ENCODE peak calls at places on chromosomes 7 and 10, in four cellular contexts. H, Q, O and X are unnamed samples.

GRCh38 chr10:71005337-71006305 is 117.3 kb upstream of the PCBD1 start:
- DNase-seq in Q (no peak), O (no peak), H (no peak), X (no peak)

GRCh38 chr10:132890301-132890700 is 52.1 kb downstream of the CFAP46 start:
- DNase-seq in Q (no peak), O (no peak), H (no peak), X (peak; percentile 9)

GRCh38 chr10:21531164-21531563 is 2.9 kb upstream of the MLLT10 start:
- DNase-seq in Q (no peak), O (no peak), H (no peak), X (no peak)

GRCh38 chr7:141076377-141076776 is 2.5 kb downstream of the TMEM178B start:
- DNase-seq in Q (no peak), H (no peak), O (no peak), X (peak; percentile 36)

GRCh38 chr10:100163704-100164621 is 21.9 kb downstream of the ERLIN1 start:
- DNase-seq in H (no peak), O (no peak), Q (peak; percentile 39), X (no peak)

GRCh38 chr10:3482200-3482993 is 302.6 kb downstream of the KLF6 start:
- DNase-seq in H (peak; percentile 51), O (peak; percentile 11), Q (peak; percentile 30), X (no peak)

GRCh38 chr10:24255115-24255895 is 46.4 kb downstream of the KIAA1217 start:
- DNase-seq in Q (no peak), O (no peak), H (no peak), X (peak; percentile 26)

GRCh38 chr7:121503039-121503438 is 106.9 kb upstream of the FAM3C start:
- DNase-seq in Q (no peak), H (no peak), O (no peak), X (no peak)

GRCh38 chr10:13201132-13201531 is 33.0 kb downstream of the UCMA start:
- DNase-seq in Q (no peak), H (no peak), O (no peak), X (no peak)
- TF ChIP-seq NR2C2 in Q (no peak), H (no peak), O (no peak), X (no peak)

GRCh38 chr7:99615989-99616358 is 772 bp upstream of the ZSCAN25 start:
- DNase-seq in H (no peak), O (no peak), Q (no peak), X (no peak)

GRCh38 chr7:99617187-99617781 is 538 bp downstream of the ZSCAN25 start:
- DNase-seq in H (no peak), Q (no peak), O (no peak), X (no peak)

GRCh38 chr7:99619571-99620130 is 2.9 kb downstream of the ZSCAN25 start:
- DNase-seq in O (no peak), H (no peak), Q (no peak), X (no peak)

GRCh38 chr7:99616359-99617186 is at the start of gene ZSCAN25:
- DNase-seq in Q (peak; percentile 91), H (peak; percentile 81), O (peak; percentile 96), X (peak; percentile 94)

GRCh38 chr7:99614495-99614894 is 2.3 kb upstream of the ZSCAN25 start:
- DNase-seq in H (no peak), O (no peak), Q (no peak), X (no peak)
- TF ChIP-seq NR2C2 in H (no peak), O (no peak), Q (no peak), X (no peak)

GRCh38 chr10:130301026-130301892 is 165.1 kb downstream of the GLRX3 start:
- DNase-seq in Q (no peak), H (no peak), O (no peak), X (no peak)

GRCh38 chr10:130300608-130301025 is 164.4 kb downstream of the GLRX3 start:
- DNase-seq in H (no peak), Q (no peak), O (no peak), X (no peak)
- TF ChIP-seq NR2C2 in H (no peak), Q (no peak), O (no peak), X (no peak)

GRCh38 chr10:131201741-131202515 is 109.6 kb downstream of the TCERG1L start:
- DNase-seq in O (no peak), Q (no peak), H (no peak), X (no peak)

GRCh38 chr10:131199646-131200045 is 111.9 kb downstream of the TCERG1L start:
- DNase-seq in Q (no peak), O (no peak), H (no peak), X (no peak)

GRCh38 chr10:131202964-131203363 is 108.6 kb downstream of the TCERG1L start:
- DNase-seq in Q (no peak), O (no peak), H (no peak), X (no peak)

GRCh38 chr10:131198843-131199242 is 112.7 kb downstream of the TCERG1L start:
- DNase-seq in O (no peak), Q (no peak), H (no peak), X (no peak)

GRCh38 chr10:131200856-131201470 is 110.6 kb downstream of the TCERG1L start:
- DNase-seq in O (no peak), Q (no peak), H (no peak), X (no peak)
- TF ChIP-seq NR2C2 in O (no peak), Q (no peak), H (no peak), X (no peak)

GRCh38 chr7:88758355-88759215 is 915 bp upstream of the ZNF804B start:
- DNase-seq in H (no peak), Q (no peak), O (no peak), X (peak; percentile 37)
- TF ChIP-seq NR2C2 in H (no peak), Q (no peak), O (no peak), X (no peak)

DNA sequence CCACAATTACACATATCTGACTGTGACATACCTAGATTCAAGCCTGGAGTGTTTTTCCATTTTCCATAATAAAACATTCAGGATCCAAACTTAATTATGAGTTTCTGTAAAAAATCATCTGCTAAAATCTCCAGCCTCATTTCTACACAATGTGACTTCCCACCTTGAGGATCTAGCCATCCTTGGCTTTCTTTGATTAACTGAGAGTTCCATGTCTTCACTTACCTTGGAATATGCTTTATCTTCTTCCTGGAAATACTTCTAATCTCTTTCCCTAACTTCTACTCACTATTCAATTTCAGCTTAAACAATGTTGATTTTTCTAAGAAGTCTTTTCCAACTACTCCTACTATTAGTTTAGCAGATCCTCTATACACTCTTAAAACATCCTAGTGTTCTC is 16.5 kb upstream of the GIMAP2 start:
- DNase-seq in H (no peak), O (no peak), Q (no peak), X (no peak)
- TF ChIP-seq NR2C2 in H (no peak), O (no peak), Q (no peak), X (no peak)

GRCh38 chr7:99618726-99619125 is 2.0 kb downstream of the ZSCAN25 start:
- DNase-seq in O (no peak), H (no peak), Q (no peak), X (no peak)
- TF ChIP-seq NR2C2 in O (no peak), H (no peak), Q (no peak), X (no peak)

GRCh38 chr7:26305869-26306665 is 14.4 kb downstream of the SNX10 start:
- DNase-seq in O (no peak), H (no peak), Q (no peak), X (no peak)

GRCh38 chr7:26306770-26307169 is 15.1 kb downstream of the SNX10 start:
- DNase-seq in O (no peak), Q (no peak), H (no peak), X (no peak)

GRCh38 chr7:26309089-26309488 is 17.4 kb downstream of the SNX10 start:
- DNase-seq in O (peak; percentile 26), Q (no peak), H (no peak), X (no peak)

GRCh38 chr7:26307226-26307625 is 15.6 kb downstream of the SNX10 start:
- DNase-seq in O (no peak), H (no peak), Q (no peak), X (no peak)

DNA sequence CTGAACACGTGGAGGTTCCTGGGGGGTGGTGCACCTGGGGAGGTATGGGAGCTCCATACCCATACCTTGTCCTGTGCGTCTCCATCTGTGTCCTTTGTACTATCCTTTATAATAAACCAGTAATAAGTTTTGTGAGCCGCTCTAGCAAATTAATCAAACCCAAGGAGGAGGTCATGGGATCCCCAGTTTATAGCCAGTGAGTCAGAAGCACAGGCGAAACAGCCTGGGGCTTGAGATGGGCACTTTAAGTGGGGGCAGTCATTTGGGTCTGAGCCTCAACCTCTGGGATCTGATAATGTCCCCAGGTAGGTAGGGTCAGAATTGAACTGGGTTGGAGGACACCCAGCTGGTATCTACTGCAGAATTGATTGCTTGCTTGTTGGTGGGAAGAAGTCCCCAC is 16.9 kb downstream of the SNX10 start:
- DNase-seq in O (no peak), Q (no peak), H (no peak), X (no peak)
- TF ChIP-seq NR2C2 in O (no peak), Q (no peak), H (no peak), X (no peak)

DNA sequence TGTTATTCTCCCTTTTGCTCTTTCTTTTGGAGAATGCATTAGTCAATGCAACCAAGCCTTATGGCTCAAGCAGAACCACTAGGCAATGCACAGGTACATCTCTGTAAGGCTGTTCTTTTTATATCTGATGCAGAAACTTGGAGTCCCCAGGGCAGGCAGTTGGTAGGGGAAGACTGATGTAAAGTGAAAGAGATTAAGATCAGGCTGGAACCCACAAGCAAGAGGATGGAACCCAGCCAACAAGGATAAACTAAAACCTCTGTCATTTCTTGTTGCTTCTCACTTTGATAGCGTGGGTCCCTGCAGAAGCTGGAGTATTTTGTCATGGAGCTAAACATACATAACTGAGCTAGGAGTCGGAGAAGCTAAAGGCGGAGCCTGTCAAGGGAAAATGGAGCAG is 142.9 kb downstream of the GPAM start:
- DNase-seq in H (no peak), Q (no peak), O (no peak), X (no peak)
- TF ChIP-seq NR2C2 in H (no peak), Q (no peak), O (no peak), X (no peak)

GRCh38 chr10:60171436-60172013 is 218.2 kb downstream of the ANK3 start:
- DNase-seq in Q (no peak), O (no peak), H (no peak), X (no peak)

GRCh38 chr10:60169111-60169510 is 220.6 kb downstream of the ANK3 start:
- DNase-seq in O (no peak), H (no peak), Q (no peak), X (no peak)

GRCh38 chr10:60172363-60172990 is 217.2 kb downstream of the ANK3 start:
- DNase-seq in Q (no peak), O (no peak), H (no peak), X (no peak)

GRCh38 chr10:60167056-60167455 is 222.6 kb downstream of the ANK3 start:
- DNase-seq in Q (no peak), H (no peak), O (no peak), X (no peak)

GRCh38 chr10:60170250-60170649 is 219.4 kb downstream of the ANK3 start:
- DNase-seq in O (no peak), Q (no peak), H (no peak), X (no peak)
- TF ChIP-seq NR2C2 in O (no peak), Q (no peak), H (no peak), X (no peak)